ENCODE peak calls at places on chromosomes 13 and 19, in seven cellular contexts. S is Panc1, G is AG09319, F is heart left ventricle, B is ascending aorta, N is astrocyte, H is thoracic aorta. Q is an unnamed sample.

GRCh38 chr19:32646556-32646955 is 28.4 kb downstream of the ANKRD27 start:
- DNase-seq in S (no peak), F (no peak), N (no peak), H (no peak), G (no peak), B (no peak), Q (no peak)

GRCh38 chr19:41589371-41589770 is 13.4 kb downstream of the CEACAM21 start:
- DNase-seq in N (no peak), S (no peak), B (no peak), G (no peak), F (no peak), H (no peak), Q (no peak)

GRCh38 chr13:29507356-29507755 is 88.1 kb downstream of the SLC7A1 start:
- DNase-seq in B (no peak), F (no peak), S (no peak), N (no peak), H (no peak), G (no peak), Q (no peak)

GRCh38 chr19:10061717-10062310 is 24.3 kb upstream of the SHFL start:
- DNase-seq in F (no peak), H (no peak), N (no peak), G (no peak), B (no peak), S (no peak), Q (no peak)

GRCh38 chr13:111367340-111367739 is 46.9 kb downstream of the TEX29 start:
- DNase-seq in N (no peak), H (no peak), B (no peak), F (no peak), S (no peak), G (no peak), Q (no peak)

GRCh38 chr19:798415-799075 is 1.3 kb downstream of the PTBP1 start:
- DNase-seq in B (no peak), G (no peak), F (peak), N (no peak), S (no peak), H (no peak), Q (peak)

GRCh38 chr13:79662882-79663281 is 181.9 kb downstream of the NDFIP2 start:
- DNase-seq in G (no peak), F (no peak), S (no peak), N (no peak), H (no peak), B (no peak), Q (no peak)

GRCh38 chr19:33740811-33741396 is 55.8 kb upstream of the KCTD15 start:
- DNase-seq in B (no peak), S (no peak), H (no peak), G (no peak), N (peak), F (peak), Q (no peak)

GRCh38 chr13:94346261-94347019 is 133.0 kb downstream of the DCT start:
- DNase-seq in N (no peak), B (no peak), F (no peak), G (no peak), H (no peak), S (no peak), Q (no peak)

GRCh38 chr13:42740753-42741152 is 40.6 kb upstream of the FAM216B start:
- DNase-seq in H (no peak), B (no peak), S (no peak), G (no peak), N (no peak), F (peak), Q (peak)

GRCh38 chr19:52453324-52454094 is at the start of gene ZNF578:
- DNase-seq in S (no peak), G (peak), F (peak), N (peak), B (peak), H (peak), Q (peak)

GRCh38 chr13:107208889-107209288 is 641.0 kb upstream of the ARGLU1 start:
- DNase-seq in N (no peak), B (no peak), H (no peak), F (no peak), S (no peak), G (no peak), Q (no peak)

GRCh38 chr13:107216046-107216715 is 648.2 kb upstream of the ARGLU1 start:
- DNase-seq in B (no peak), F (no peak), G (no peak), H (no peak), S (no peak), N (no peak), Q (no peak)

GRCh38 chr13:107209811-107210210 is 641.9 kb upstream of the ARGLU1 start:
- DNase-seq in G (no peak), F (no peak), B (no peak), S (no peak), H (no peak), N (peak), Q (no peak)

GRCh38 chr13:107210216-107211010 is 642.5 kb upstream of the ARGLU1 start:
- DNase-seq in S (no peak), F (no peak), N (peak), B (no peak), H (no peak), G (no peak), Q (no peak)

GRCh38 chr13:107211073-107211472 is 643.1 kb upstream of the ARGLU1 start:
- DNase-seq in B (peak), G (peak), S (peak), N (peak), H (peak), F (no peak), Q (peak)
- TF ChIP-seq CTCF in B (peak), G (peak), S (peak), N (peak), H (peak), F (peak), Q (peak)

GRCh38 chr19:45820413-45821102 is 5.5 kb upstream of the RSPH6A start:
- DNase-seq in S (no peak), G (no peak), F (peak), N (no peak), B (no peak), H (no peak), Q (no peak)
- TF ChIP-seq CTCF in S (no peak), G (no peak), F (no peak), N (no peak), B (no peak), H (no peak), Q (no peak)

GRCh38 chr19:43612374-43612773 is 486 bp downstream of the SRRM5 start:
- DNase-seq in G (no peak), H (no peak), N (no peak), F (no peak), B (no peak), S (no peak), Q (no peak)
- TF ChIP-seq CTCF in G (no peak), H (no peak), N (no peak), F (no peak), B (no peak), S (no peak), Q (no peak)

GRCh38 chr13:33611016-33611805 is 206.7 kb upstream of the RFC3 start:
- DNase-seq in F (peak), H (peak), S (no peak), G (peak), N (peak), B (peak), Q (peak)

GRCh38 chr13:33610471-33611015 is 207.4 kb upstream of the RFC3 start:
- DNase-seq in S (no peak), N (peak), G (no peak), F (peak), B (peak), H (no peak), Q (no peak)

GRCh38 chr13:33606692-33607091 is 211.3 kb upstream of the RFC3 start:
- DNase-seq in N (no peak), F (no peak), S (no peak), G (no peak), B (no peak), H (no peak), Q (no peak)
- TF ChIP-seq CTCF in N (no peak), F (no peak), S (peak), G (no peak), B (no peak), H (no peak), Q (no peak)

GRCh38 chr19:2589441-2589840 is 113.1 kb downstream of the GNG7 start:
- DNase-seq in G (no peak), N (no peak), F (peak), S (no peak), B (peak), H (no peak), Q (no peak)
- TF ChIP-seq CTCF in G (no peak), N (no peak), F (no peak), S (no peak), B (no peak), H (no peak), Q (no peak)